ENCODE peak calls at places on chromosomes 13 and 19, in nine cellular contexts. One of them, this sample, is unnamed.

GRCh38 chr19:12792048-12792852 is 964 bp downstream of the JUNB start:
- DNase-seq in GM23248: peak; percentile 77
- DNase-seq in cardiac fibroblast: peak; percentile 60
- DNase-seq in COR-L47: peak; percentile 66
- DNase-seq in T-helper 17 cell: peak; percentile 54
- DNase-seq in natural killer cell treated with Interleukin-12 subunit alpha and Interleukin-12 subunit beta and Interleukin-15 and Interleukin-18, amount 100 ng/mL, for 72 hours: peak; percentile 85
- DNase-seq in GDM1: peak; percentile 46
- DNase-seq in occipital lobe: peak; percentile 55
- DNase-seq in iris pigment epithelial cell: peak; percentile 53
- DNase-seq in this sample: peak; percentile 78

GRCh38 chr19:19121371-19121770 is 16.9 kb downstream of the TMEM161A start:
- DNase-seq in GM23248: no peak
- DNase-seq in cardiac fibroblast: no peak
- DNase-seq in COR-L47: no peak
- DNase-seq in T-helper 17 cell: no peak
- DNase-seq in natural killer cell treated with Interleukin-12 subunit alpha and Interleukin-12 subunit beta and Interleukin-15 and Interleukin-18, amount 100 ng/mL, for 72 hours: peak; percentile 5
- DNase-seq in GDM1: no peak
- DNase-seq in occipital lobe: no peak
- DNase-seq in iris pigment epithelial cell: no peak
- DNase-seq in this sample: no peak

GRCh38 chr19:51018745-51019543 is 565 bp downstream of the KLK10 start:
- DNase-seq in GM23248: no peak
- DNase-seq in cardiac fibroblast: no peak
- DNase-seq in COR-L47: no peak
- DNase-seq in T-helper 17 cell: no peak
- DNase-seq in natural killer cell treated with Interleukin-12 subunit alpha and Interleukin-12 subunit beta and Interleukin-15 and Interleukin-18, amount 100 ng/mL, for 72 hours: no peak
- DNase-seq in GDM1: no peak
- DNase-seq in occipital lobe: no peak
- DNase-seq in iris pigment epithelial cell: peak; percentile 26
- DNase-seq in this sample: no peak

GRCh38 chr13:99062593-99062992 is 84.7 kb upstream of the DOCK9 start:
- DNase-seq in GM23248: peak; percentile 54
- DNase-seq in cardiac fibroblast: peak; percentile 58
- DNase-seq in COR-L47: peak; percentile 83
- DNase-seq in T-helper 17 cell: no peak
- DNase-seq in natural killer cell treated with Interleukin-12 subunit alpha and Interleukin-12 subunit beta and Interleukin-15 and Interleukin-18, amount 100 ng/mL, for 72 hours: no peak
- DNase-seq in GDM1: no peak
- DNase-seq in occipital lobe: no peak
- DNase-seq in iris pigment epithelial cell: peak; percentile 43
- DNase-seq in this sample: no peak

GRCh38 chr19:16369664-16370576 is 45.3 kb downstream of the KLF2 start:
- DNase-seq in GM23248: no peak
- DNase-seq in cardiac fibroblast: no peak
- DNase-seq in COR-L47: no peak
- DNase-seq in T-helper 17 cell: peak; percentile 81
- DNase-seq in natural killer cell treated with Interleukin-12 subunit alpha and Interleukin-12 subunit beta and Interleukin-15 and Interleukin-18, amount 100 ng/mL, for 72 hours: no peak
- DNase-seq in GDM1: no peak
- DNase-seq in occipital lobe: no peak
- DNase-seq in iris pigment epithelial cell: no peak
- DNase-seq in this sample: no peak

GRCh38 chr19:53254451-53255341 is at the start of gene ZNF677:
- DNase-seq in GM23248: peak; percentile 96
- DNase-seq in cardiac fibroblast: peak; percentile 88
- DNase-seq in COR-L47: no peak
- DNase-seq in T-helper 17 cell: peak; percentile 66
- DNase-seq in natural killer cell treated with Interleukin-12 subunit alpha and Interleukin-12 subunit beta and Interleukin-15 and Interleukin-18, amount 100 ng/mL, for 72 hours: peak; percentile 91
- DNase-seq in GDM1: peak; percentile 52
- DNase-seq in occipital lobe: peak; percentile 92
- DNase-seq in iris pigment epithelial cell: peak; percentile 93
- DNase-seq in this sample: peak; percentile 87

GRCh38 chr13:27004866-27005265 is 166.7 kb downstream of the USP12 start:
- DNase-seq in GM23248: no peak
- DNase-seq in cardiac fibroblast: no peak
- DNase-seq in COR-L47: no peak
- DNase-seq in T-helper 17 cell: no peak
- DNase-seq in natural killer cell treated with Interleukin-12 subunit alpha and Interleukin-12 subunit beta and Interleukin-15 and Interleukin-18, amount 100 ng/mL, for 72 hours: no peak
- DNase-seq in GDM1: no peak
- DNase-seq in occipital lobe: no peak
- DNase-seq in iris pigment epithelial cell: no peak
- DNase-seq in this sample: no peak

GRCh38 chr13:79966502-79966901 is 374.4 kb downstream of the SPRY2 start:
- DNase-seq in GM23248: peak; percentile 34
- DNase-seq in cardiac fibroblast: peak; percentile 45
- DNase-seq in COR-L47: no peak
- DNase-seq in T-helper 17 cell: no peak
- DNase-seq in natural killer cell treated with Interleukin-12 subunit alpha and Interleukin-12 subunit beta and Interleukin-15 and Interleukin-18, amount 100 ng/mL, for 72 hours: no peak
- DNase-seq in GDM1: no peak
- DNase-seq in occipital lobe: no peak
- DNase-seq in iris pigment epithelial cell: peak; percentile 41
- DNase-seq in this sample: no peak

GRCh38 chr13:93364166-93364565 is 137.6 kb downstream of the GPC6 start:
- DNase-seq in GM23248: peak; percentile 46
- DNase-seq in cardiac fibroblast: peak; percentile 14
- DNase-seq in COR-L47: no peak
- DNase-seq in T-helper 17 cell: no peak
- DNase-seq in natural killer cell treated with Interleukin-12 subunit alpha and Interleukin-12 subunit beta and Interleukin-15 and Interleukin-18, amount 100 ng/mL, for 72 hours: no peak
- DNase-seq in GDM1: no peak
- DNase-seq in occipital lobe: no peak
- DNase-seq in iris pigment epithelial cell: peak; percentile 21
- DNase-seq in this sample: no peak

GRCh38 chr13:74062933-74063332 is 71.3 kb downstream of the KLF12 start:
- DNase-seq in GM23248: peak; percentile 82
- DNase-seq in cardiac fibroblast: peak; percentile 77
- DNase-seq in COR-L47: no peak
- DNase-seq in T-helper 17 cell: no peak
- DNase-seq in natural killer cell treated with Interleukin-12 subunit alpha and Interleukin-12 subunit beta and Interleukin-15 and Interleukin-18, amount 100 ng/mL, for 72 hours: no peak
- DNase-seq in GDM1: no peak
- DNase-seq in occipital lobe: peak; percentile 36
- DNase-seq in iris pigment epithelial cell: peak; percentile 72
- DNase-seq in this sample: peak; percentile 24

GRCh38 chr19:49468746-49469447 is 5.1 kb upstream of the FLT3LG start:
- DNase-seq in GM23248: peak; percentile 78
- DNase-seq in cardiac fibroblast: peak; percentile 93
- DNase-seq in COR-L47: peak; percentile 21
- DNase-seq in T-helper 17 cell: peak; percentile 86
- DNase-seq in natural killer cell treated with Interleukin-12 subunit alpha and Interleukin-12 subunit beta and Interleukin-15 and Interleukin-18, amount 100 ng/mL, for 72 hours: peak; percentile 82
- DNase-seq in GDM1: peak; percentile 79
- DNase-seq in occipital lobe: no peak
- DNase-seq in iris pigment epithelial cell: no peak
- DNase-seq in this sample: peak; percentile 67

GRCh38 chr19:54460230-54461005 is 3.2 kb downstream of the LENG9 start:
- DNase-seq in GM23248: no peak
- DNase-seq in cardiac fibroblast: no peak
- DNase-seq in COR-L47: no peak
- DNase-seq in T-helper 17 cell: no peak
- DNase-seq in natural killer cell treated with Interleukin-12 subunit alpha and Interleukin-12 subunit beta and Interleukin-15 and Interleukin-18, amount 100 ng/mL, for 72 hours: no peak
- DNase-seq in GDM1: no peak
- DNase-seq in occipital lobe: no peak
- DNase-seq in iris pigment epithelial cell: no peak
- DNase-seq in this sample: peak; percentile 22

GRCh38 chr13:108632649-108633167 is 3.3 kb downstream of the MYO16 start:
- DNase-seq in GM23248: no peak
- DNase-seq in cardiac fibroblast: no peak
- DNase-seq in COR-L47: no peak
- DNase-seq in T-helper 17 cell: no peak
- DNase-seq in natural killer cell treated with Interleukin-12 subunit alpha and Interleukin-12 subunit beta and Interleukin-15 and Interleukin-18, amount 100 ng/mL, for 72 hours: no peak
- DNase-seq in GDM1: no peak
- DNase-seq in occipital lobe: no peak
- DNase-seq in iris pigment epithelial cell: no peak
- DNase-seq in this sample: no peak

GRCh38 chr13:106710267-106710666 is 142.3 kb upstream of the ARGLU1 start:
- DNase-seq in GM23248: no peak
- DNase-seq in cardiac fibroblast: peak; percentile 51
- DNase-seq in COR-L47: no peak
- DNase-seq in T-helper 17 cell: no peak
- DNase-seq in natural killer cell treated with Interleukin-12 subunit alpha and Interleukin-12 subunit beta and Interleukin-15 and Interleukin-18, amount 100 ng/mL, for 72 hours: no peak
- DNase-seq in GDM1: no peak
- DNase-seq in occipital lobe: no peak
- DNase-seq in iris pigment epithelial cell: peak; percentile 13
- DNase-seq in this sample: no peak

GRCh38 chr19:21568816-21569496 is 63.6 kb downstream of the ZNF429 start:
- DNase-seq in GM23248: peak; percentile 98
- DNase-seq in cardiac fibroblast: peak; percentile 95
- DNase-seq in COR-L47: peak; percentile 1
- DNase-seq in T-helper 17 cell: peak; percentile 69
- DNase-seq in natural killer cell treated with Interleukin-12 subunit alpha and Interleukin-12 subunit beta and Interleukin-15 and Interleukin-18, amount 100 ng/mL, for 72 hours: peak; percentile 94
- DNase-seq in GDM1: no peak
- DNase-seq in occipital lobe: peak; percentile 91
- DNase-seq in iris pigment epithelial cell: peak; percentile 94
- DNase-seq in this sample: peak; percentile 93

GRCh38 chr13:106326751-106327150 is 208.7 kb downstream of the EFNB2 start:
- DNase-seq in GM23248: no peak
- DNase-seq in cardiac fibroblast: no peak
- DNase-seq in COR-L47: no peak
- DNase-seq in T-helper 17 cell: no peak
- DNase-seq in natural killer cell treated with Interleukin-12 subunit alpha and Interleukin-12 subunit beta and Interleukin-15 and Interleukin-18, amount 100 ng/mL, for 72 hours: no peak
- DNase-seq in GDM1: no peak
- DNase-seq in occipital lobe: no peak
- DNase-seq in iris pigment epithelial cell: no peak
- DNase-seq in this sample: no peak

GRCh38 chr13:83890358-83890757 is 8.1 kb upstream of the SLITRK1 start:
- DNase-seq in GM23248: no peak
- DNase-seq in cardiac fibroblast: no peak
- DNase-seq in COR-L47: no peak
- DNase-seq in T-helper 17 cell: no peak
- DNase-seq in natural killer cell treated with Interleukin-12 subunit alpha and Interleukin-12 subunit beta and Interleukin-15 and Interleukin-18, amount 100 ng/mL, for 72 hours: no peak
- DNase-seq in GDM1: no peak
- DNase-seq in occipital lobe: no peak
- DNase-seq in iris pigment epithelial cell: no peak
- DNase-seq in this sample: no peak

GRCh38 chr13:21639604-21640003 is 31.3 kb upstream of the FGF9 start:
- DNase-seq in GM23248: no peak
- DNase-seq in cardiac fibroblast: no peak
- DNase-seq in COR-L47: no peak
- DNase-seq in T-helper 17 cell: no peak
- DNase-seq in natural killer cell treated with Interleukin-12 subunit alpha and Interleukin-12 subunit beta and Interleukin-15 and Interleukin-18, amount 100 ng/mL, for 72 hours: no peak
- DNase-seq in GDM1: no peak
- DNase-seq in occipital lobe: no peak
- DNase-seq in iris pigment epithelial cell: no peak
- DNase-seq in this sample: no peak

GRCh38 chr19:7605490-7606222 is 10.0 kb downstream of the CAMSAP3 start:
- DNase-seq in GM23248: peak; percentile 19
- DNase-seq in cardiac fibroblast: peak; percentile 40
- DNase-seq in COR-L47: no peak
- DNase-seq in T-helper 17 cell: no peak
- DNase-seq in natural killer cell treated with Interleukin-12 subunit alpha and Interleukin-12 subunit beta and Interleukin-15 and Interleukin-18, amount 100 ng/mL, for 72 hours: no peak
- DNase-seq in GDM1: peak; percentile 7
- DNase-seq in occipital lobe: no peak
- DNase-seq in iris pigment epithelial cell: peak; percentile 38
- DNase-seq in this sample: peak; percentile 18

GRCh38 chr19:55178781-55179569 is 1.1 kb downstream of the SYT5 start:
- DNase-seq in GM23248: peak; percentile 92
- DNase-seq in cardiac fibroblast: peak; percentile 82
- DNase-seq in COR-L47: peak; percentile 92
- DNase-seq in T-helper 17 cell: peak; percentile 94
- DNase-seq in natural killer cell treated with Interleukin-12 subunit alpha and Interleukin-12 subunit beta and Interleukin-15 and Interleukin-18, amount 100 ng/mL, for 72 hours: peak; percentile 91
- DNase-seq in GDM1: peak; percentile 68
- DNase-seq in occipital lobe: peak; percentile 88
- DNase-seq in iris pigment epithelial cell: peak; percentile 88
- DNase-seq in this sample: peak; percentile 64

GRCh38 chr19:418761-419632 is 10.1 kb upstream of the C2CD4C start:
- DNase-seq in GM23248: no peak
- DNase-seq in cardiac fibroblast: no peak
- DNase-seq in COR-L47: no peak
- DNase-seq in T-helper 17 cell: no peak
- DNase-seq in natural killer cell treated with Interleukin-12 subunit alpha and Interleukin-12 subunit beta and Interleukin-15 and Interleukin-18, amount 100 ng/mL, for 72 hours: peak; percentile 13
- DNase-seq in GDM1: no peak
- DNase-seq in occipital lobe: no peak
- DNase-seq in iris pigment epithelial cell: no peak
- DNase-seq in this sample: no peak

GRCh38 chr19:38162094-38162493 is 61.9 kb downstream of the DPF1 start:
- DNase-seq in GM23248: no peak
- DNase-seq in cardiac fibroblast: no peak
- DNase-seq in COR-L47: no peak
- DNase-seq in T-helper 17 cell: no peak
- DNase-seq in natural killer cell treated with Interleukin-12 subunit alpha and Interleukin-12 subunit beta and Interleukin-15 and Interleukin-18, amount 100 ng/mL, for 72 hours: no peak
- DNase-seq in GDM1: no peak
- DNase-seq in occipital lobe: no peak
- DNase-seq in iris pigment epithelial cell: no peak
- DNase-seq in this sample: no peak

GRCh38 chr13:36131215-36131930 is at the start of gene DCLK1:
- DNase-seq in GM23248: peak; percentile 54
- DNase-seq in cardiac fibroblast: peak; percentile 43
- DNase-seq in COR-L47: peak; percentile 69
- DNase-seq in T-helper 17 cell: no peak
- DNase-seq in natural killer cell treated with Interleukin-12 subunit alpha and Interleukin-12 subunit beta and Interleukin-15 and Interleukin-18, amount 100 ng/mL, for 72 hours: no peak
- DNase-seq in GDM1: no peak
- DNase-seq in occipital lobe: peak; percentile 64
- DNase-seq in iris pigment epithelial cell: peak; percentile 24
- DNase-seq in this sample: peak; percentile 45

GRCh38 chr13:112233716-112234115 is 142.4 kb upstream of the SPACA7 start:
- DNase-seq in GM23248: no peak
- DNase-seq in cardiac fibroblast: no peak
- DNase-seq in COR-L47: no peak
- DNase-seq in T-helper 17 cell: no peak
- DNase-seq in natural killer cell treated with Interleukin-12 subunit alpha and Interleukin-12 subunit beta and Interleukin-15 and Interleukin-18, amount 100 ng/mL, for 72 hours: no peak
- DNase-seq in GDM1: no peak
- DNase-seq in occipital lobe: no peak
- DNase-seq in iris pigment epithelial cell: no peak
- DNase-seq in this sample: no peak

GRCh38 chr13:95552539-95553270 is at the start of gene CLDN10:
- DNase-seq in GM23248: no peak
- DNase-seq in cardiac fibroblast: no peak
- DNase-seq in COR-L47: no peak
- DNase-seq in T-helper 17 cell: no peak
- DNase-seq in natural killer cell treated with Interleukin-12 subunit alpha and Interleukin-12 subunit beta and Interleukin-15 and Interleukin-18, amount 100 ng/mL, for 72 hours: no peak
- DNase-seq in GDM1: no peak
- DNase-seq in occipital lobe: no peak
- DNase-seq in iris pigment epithelial cell: no peak
- DNase-seq in this sample: peak; percentile 19

GRCh38 chr13:99540530-99540929 is 39.3 kb downstream of the TM9SF2 start:
- DNase-seq in GM23248: no peak
- DNase-seq in cardiac fibroblast: no peak
- DNase-seq in COR-L47: no peak
- DNase-seq in T-helper 17 cell: no peak
- DNase-seq in natural killer cell treated with Interleukin-12 subunit alpha and Interleukin-12 subunit beta and Interleukin-15 and Interleukin-18, amount 100 ng/mL, for 72 hours: no peak
- DNase-seq in GDM1: no peak
- DNase-seq in occipital lobe: no peak
- DNase-seq in iris pigment epithelial cell: peak; percentile 21
- DNase-seq in this sample: no peak

GRCh38 chr13:22357132-22357531 is 686.3 kb downstream of the FGF9 start:
- DNase-seq in GM23248: no peak
- DNase-seq in cardiac fibroblast: no peak
- DNase-seq in COR-L47: no peak
- DNase-seq in T-helper 17 cell: no peak
- DNase-seq in natural killer cell treated with Interleukin-12 subunit alpha and Interleukin-12 subunit beta and Interleukin-15 and Interleukin-18, amount 100 ng/mL, for 72 hours: no peak
- DNase-seq in GDM1: peak; percentile 2
- DNase-seq in occipital lobe: no peak
- DNase-seq in iris pigment epithelial cell: no peak
- DNase-seq in this sample: no peak

GRCh38 chr13:114282143-114282685 is 813 bp downstream of the UPF3A start:
- DNase-seq in GM23248: peak; percentile 90
- DNase-seq in cardiac fibroblast: peak; percentile 79
- DNase-seq in COR-L47: peak; percentile 70
- DNase-seq in T-helper 17 cell: peak; percentile 13
- DNase-seq in natural killer cell treated with Interleukin-12 subunit alpha and Interleukin-12 subunit beta and Interleukin-15 and Interleukin-18, amount 100 ng/mL, for 72 hours: peak; percentile 61
- DNase-seq in GDM1: no peak
- DNase-seq in occipital lobe: no peak
- DNase-seq in iris pigment epithelial cell: peak; percentile 75
- DNase-seq in this sample: peak; percentile 32

GRCh38 chr19:38228491-38229439 is 4.7 kb upstream of the DPF1 start:
- DNase-seq in GM23248: no peak
- DNase-seq in cardiac fibroblast: no peak
- DNase-seq in COR-L47: peak; percentile 14
- DNase-seq in T-helper 17 cell: no peak
- DNase-seq in natural killer cell treated with Interleukin-12 subunit alpha and Interleukin-12 subunit beta and Interleukin-15 and Interleukin-18, amount 100 ng/mL, for 72 hours: no peak
- DNase-seq in GDM1: no peak
- DNase-seq in occipital lobe: peak; percentile 49
- DNase-seq in iris pigment epithelial cell: no peak
- DNase-seq in this sample: no peak

GRCh38 chr13:49113526-49114286 is 106.4 kb upstream of the MLNR start:
- DNase-seq in GM23248: peak; percentile 82
- DNase-seq in cardiac fibroblast: peak; percentile 81
- DNase-seq in COR-L47: no peak
- DNase-seq in T-helper 17 cell: no peak
- DNase-seq in natural killer cell treated with Interleukin-12 subunit alpha and Interleukin-12 subunit beta and Interleukin-15 and Interleukin-18, amount 100 ng/mL, for 72 hours: no peak
- DNase-seq in GDM1: no peak
- DNase-seq in occipital lobe: no peak
- DNase-seq in iris pigment epithelial cell: peak; percentile 79
- DNase-seq in this sample: no peak

GRCh38 chr13:79678100-79678499 is 197.1 kb downstream of the NDFIP2 start:
- DNase-seq in GM23248: peak; percentile 28
- DNase-seq in cardiac fibroblast: peak; percentile 39
- DNase-seq in COR-L47: no peak
- DNase-seq in T-helper 17 cell: no peak
- DNase-seq in natural killer cell treated with Interleukin-12 subunit alpha and Interleukin-12 subunit beta and Interleukin-15 and Interleukin-18, amount 100 ng/mL, for 72 hours: no peak
- DNase-seq in GDM1: no peak
- DNase-seq in occipital lobe: no peak
- DNase-seq in iris pigment epithelial cell: peak; percentile 55
- DNase-seq in this sample: no peak